ENCODE peak calls at places on chromosomes 11 and 22, in five cellular contexts. T is MG63, H is ovary, J is colonic mucosa, G is Daoy. L is an unnamed sample.

GRCh38 chr11:115085461-115086220 is 407.3 kb downstream of the NXPE2 start:
- DNase-seq in J (no peak), G (no peak), H (no peak), T (no peak), L (no peak)

GRCh38 chr22:47187558-47187957 is 425.1 kb downstream of the TBC1D22A start:
- DNase-seq in H (peak), J (no peak), T (no peak), G (no peak), L (no peak)

GRCh38 chr11:72441647-72442267 is 7.4 kb upstream of the CLPB start:
- DNase-seq in G (no peak), J (no peak), T (peak), H (no peak), L (no peak)

GRCh38 chr11:104451193-104451592 is 287.2 kb upstream of the PDGFD start:
- DNase-seq in T (no peak), H (no peak), J (no peak), G (no peak), L (no peak)

GRCh38 chr22:45548991-45549736 is 46.5 kb downstream of the FBLN1 start:
- DNase-seq in J (peak), T (peak), H (peak), G (peak), L (peak)

GRCh38 chr11:68495872-68496271 is 35.3 kb downstream of the PPP6R3 start:
- DNase-seq in G (no peak), T (no peak), J (no peak), H (no peak), L (no peak)

GRCh38 chr22:22764085-22764484 is 119.7 kb downstream of the GGTLC2 start:
- DNase-seq in G (no peak), H (no peak), T (no peak), J (no peak), L (no peak)

GRCh38 chr11:14458377-14458776 is 41.2 kb downstream of the COPB1 start:
- DNase-seq in H (no peak), T (no peak), J (no peak), G (no peak), L (no peak)

GRCh38 chr11:64208086-64208795 is 1.7 kb downstream of the FERMT3 start:
- DNase-seq in J (no peak), H (peak), T (no peak), G (no peak), L (no peak)

L was measured in Peyer's patch.